ENCODE peak calls at places on chromosomes 4 and X, in four cellular contexts. W is mammary epithelial cell, T is aorta, K is Peyer's patch. S is an unnamed sample. For H3K27me3, the result is how much of the 10 kb centered on the place peaks cover.

GRCh38 chr4:92618968-92619367 is 315.2 kb downstream of the GRID2 start:
- DNase-seq in W (no peak), T (no peak), K (no peak), S (no peak)

GRCh38 chr4:73010789-73011628 is 58.5 kb downstream of the COX18 start:
- DNase-seq in W (no peak), T (no peak), K (no peak), S (no peak)

GRCh38 chr4:13544556-13545393 is 467 bp upstream of the NKX3-2 start:
- DNase-seq in W (peak), T (peak), K (peak), S (no peak)

GRCh38 chr4:73753215-73753614 is 12.8 kb downstream of the CXCL8 start:
- DNase-seq in W (peak), T (no peak), K (no peak), S (no peak)

GRCh38 chrX:19902110-19902509 is 14.7 kb upstream of the SH3KBP1 start:
- DNase-seq in W (no peak), T (no peak), K (no peak), S (no peak)

GRCh38 chr4:3301450-3302163 is 8.8 kb downstream of the RGS12 start:
- DNase-seq in W (no peak), T (peak), K (no peak), S (no peak)

GRCh38 chrX:9429767-9430166 is 35.1 kb upstream of the TBL1X start:
- DNase-seq in W (no peak), T (no peak), K (no peak), S (no peak)

GRCh38 chrX:106177106-106177981 is 9.2 kb downstream of the PWWP3B start:
- DNase-seq in W (no peak), T (no peak), K (no peak), S (no peak)

GRCh38 chr4:76147454-76148141 is 599 bp downstream of the NUP54 start:
- DNase-seq in W (peak), T (peak), K (peak), S (peak)

GRCh38 chr4:142126890-142127497 is 490.6 kb downstream of the IL15 start:
- DNase-seq in W (peak), T (no peak), K (peak), S (peak)

GRCh38 chrX:85031505-85031904 is 27.8 kb downstream of the APOOL start:
- DNase-seq in W (no peak), T (no peak), K (no peak), S (no peak)

GRCh38 chr4:18689308-18689915 is 667.9 kb upstream of the LCORL start:
- DNase-seq in W (peak), T (no peak), K (peak), S (peak)

GRCh38 chrX:149274516-149275105 is 230.5 kb downstream of the IDS start:
- DNase-seq in W (peak), T (no peak), K (no peak), S (no peak)

GRCh38 chrX:123731987-123732678 is 719 bp downstream of the THOC2 start:
- DNase-seq in W (no peak), T (no peak), K (no peak), S (no peak)

GRCh38 chrX:45757272-45757671 is 556.6 kb upstream of the DIPK2B start:
- DNase-seq in W (no peak), T (no peak), K (no peak), S (no peak)

GRCh38 chr4:90419124-90419711 is 292.0 kb downstream of the CCSER1 start:
- DNase-seq in W (peak), T (no peak), K (no peak), S (no peak)

GRCh38 chr4:17065821-17066220 is 167.4 kb upstream of the LDB2 start:
- DNase-seq in W (no peak), T (no peak), K (no peak), S (no peak)

GRCh38 chrX:84186603-84187358 is 1.2 kb downstream of the RPS6KA6 start:
- DNase-seq in W (peak), T (no peak), K (no peak), S (no peak)

GRCh38 chr4:2862528-2862927 is 18.9 kb downstream of the ADD1 start:
- DNase-seq in W (peak), T (no peak), K (peak), S (no peak)

GRCh38 chrX:40543661-40544328 is 37.0 kb upstream of the ATP6AP2 start:
- DNase-seq in W (peak), T (no peak), K (no peak), S (peak)

GRCh38 chrX:154890990-154891639 is 5.0 kb downstream of the F8A1 start:
- DNase-seq in W (no peak), T (no peak), K (no peak), S (no peak)

GRCh38 chr4:125780159-125780558 is 465.4 kb downstream of the FAT4 start:
- DNase-seq in W (no peak), T (no peak), K (no peak), S (no peak)

DNA sequence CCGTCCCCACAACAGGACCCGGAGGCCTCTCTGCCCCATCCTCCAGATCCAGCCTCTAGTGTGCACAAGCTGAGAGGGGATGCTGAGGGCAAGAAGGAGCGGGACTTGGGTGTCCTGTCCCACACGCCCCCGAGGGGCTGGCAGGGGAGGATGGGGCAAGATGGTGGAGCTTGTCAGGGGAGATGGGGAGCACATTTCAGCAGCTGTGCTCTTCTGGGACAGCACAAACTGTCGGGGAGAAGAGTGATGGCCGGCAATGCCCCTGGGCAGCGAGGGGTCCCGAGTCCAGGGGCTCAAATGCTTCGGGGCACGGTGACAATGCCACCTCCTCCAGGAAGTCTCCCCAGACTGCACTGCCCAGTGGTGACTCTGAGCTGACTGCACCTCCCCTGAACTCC is 134.5 kb downstream of the FAM53A start:
- DNase-seq in W (no peak), T (no peak), K (no peak), S (no peak)
- H3K27me3 ChIP-seq in W (under half), T (under half), K (under half), S (under half)

GRCh38 chr4:165382640-165383039 is 3.8 kb downstream of the CPE start:
- DNase-seq in W (no peak), T (no peak), K (no peak), S (no peak)
- H3K27ac ChIP-seq in W (no peak), T (peak), K (no peak), S (no peak)

GRCh38 chr4:165381821-165382373 is 3.1 kb downstream of the CPE start:
- DNase-seq in W (no peak), T (no peak), K (no peak), S (no peak)

GRCh38 chr4:165385124-165385523 is 6.3 kb downstream of the CPE start:
- DNase-seq in W (no peak), T (no peak), K (no peak), S (no peak)

GRCh38 chr4:165384608-165385007 is 5.8 kb downstream of the CPE start:
- DNase-seq in W (no peak), T (no peak), K (no peak), S (no peak)

GRCh38 chr4:165383757-165384156 is 4.9 kb downstream of the CPE start:
- DNase-seq in W (peak), T (no peak), K (no peak), S (no peak)

GRCh38 chr4:165384186-165384585 is 5.4 kb downstream of the CPE start:
- DNase-seq in W (no peak), T (no peak), K (no peak), S (no peak)
- H3K27me3 ChIP-seq in W (under half), T (under half), K (under half), S (under half)

GRCh38 chr4:21205821-21206531 is 505.7 kb downstream of the PACRGL start:
- DNase-seq in W (no peak), T (no peak), K (no peak), S (no peak)

GRCh38 chr4:21203416-21203815 is 503.2 kb downstream of the PACRGL start:
- DNase-seq in W (no peak), T (no peak), K (no peak), S (no peak)

GRCh38 chr4:21198683-21199082 is 498.4 kb downstream of the PACRGL start:
- DNase-seq in W (no peak), T (no peak), K (no peak), S (no peak)

GRCh38 chr4:21202959-21203358 is 502.7 kb downstream of the PACRGL start:
- DNase-seq in W (no peak), T (no peak), K (no peak), S (no peak)
- H3K27ac ChIP-seq in W (no peak), T (no peak), K (no peak), S (no peak)

DNA sequence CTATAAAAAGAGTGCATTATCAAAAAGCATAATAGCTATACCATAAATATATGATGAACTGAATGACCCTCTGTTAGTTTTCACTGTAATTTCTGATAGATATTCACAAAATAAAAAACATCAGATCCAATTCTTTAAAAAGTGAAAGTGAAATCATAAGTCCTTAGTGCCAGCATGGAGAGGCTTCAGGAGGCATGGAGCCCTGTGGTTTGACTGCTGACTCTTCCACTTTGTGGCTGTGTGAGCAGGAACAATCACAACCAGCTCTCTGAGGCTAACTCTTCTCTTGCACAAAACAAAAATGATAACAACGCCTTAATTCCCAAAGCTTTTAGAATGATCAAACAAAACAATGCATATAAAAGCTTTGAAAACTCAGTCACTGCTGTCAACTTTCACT is 1143.9 kb downstream of the PDHA2 start:
- DNase-seq in W (no peak), T (no peak), K (no peak), S (no peak)
- H3K27me3 ChIP-seq in W (under half), T (under half), K (under half), S (under half)

DNA sequence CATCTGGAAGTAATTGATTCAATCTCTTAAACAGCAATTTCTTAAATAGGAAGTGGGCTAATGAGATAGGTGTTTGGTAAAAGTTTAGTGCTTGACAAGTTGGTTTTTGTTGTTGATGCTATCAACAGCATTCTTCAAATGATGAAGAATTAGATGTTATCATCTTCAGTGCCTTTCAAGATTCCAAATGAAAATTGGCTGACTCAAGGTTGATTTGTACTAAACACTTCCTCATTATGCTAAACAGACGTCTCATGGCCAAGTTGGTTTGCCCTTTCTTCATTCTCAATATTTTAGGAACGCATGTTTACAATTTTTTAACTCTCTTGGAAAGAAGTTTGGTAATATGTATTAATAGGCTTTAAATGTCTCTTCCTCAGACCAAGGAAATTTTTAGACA is 86.0 kb downstream of the MID1IP1 start:
- DNase-seq in W (no peak), T (no peak), K (no peak), S (no peak)
- H3K27ac ChIP-seq in W (no peak), T (no peak), K (no peak), S (no peak)

GRCh38 chrX:153645151-153645550 is 1.9 kb upstream of the DUSP9 start:
- DNase-seq in W (no peak), T (peak), K (no peak), S (no peak)

GRCh38 chrX:153643431-153644351 is 3.3 kb upstream of the DUSP9 start:
- DNase-seq in W (no peak), T (peak), K (peak), S (no peak)

GRCh38 chrX:153645921-153646481 is 1.0 kb upstream of the DUSP9 start:
- DNase-seq in W (no peak), T (peak), K (no peak), S (no peak)

GRCh38 chrX:153642655-153643430 is 4.2 kb upstream of the DUSP9 start:
- DNase-seq in W (no peak), T (peak), K (peak), S (no peak)

GRCh38 chrX:153644356-153645125 is 2.5 kb upstream of the DUSP9 start:
- DNase-seq in W (no peak), T (peak), K (no peak), S (no peak)
- H3K27me3 ChIP-seq in W (under half), T (under half), K (under half), S (under half)

S was measured in naive thymus-derived CD4-positive, alpha-beta T cell.